ENCODE peak calls at places on chromosomes 3 and 15, in five cellular contexts. S, W, D, F and A are unnamed samples.

GRCh38 chr3:65712156-65712555 is 326.6 kb downstream of the MAGI1 start:
- DNase-seq in D (no peak), F (no peak), W (no peak), S (no peak), A (no peak)

GRCh38 chr3:13657660-13658435 is 108.9 kb downstream of the FBLN2 start:
- DNase-seq in D (peak), F (peak), W (peak), S (no peak), A (peak)

GRCh38 chr3:64291956-64292355 is 66.7 kb upstream of the PRICKLE2 start:
- DNase-seq in F (peak), D (peak), S (no peak), W (no peak), A (no peak)

GRCh38 chr15:90540768-90541167 is 11.0 kb downstream of the CRTC3 start:
- DNase-seq in D (no peak), S (no peak), F (no peak), W (no peak), A (no peak)

GRCh38 chr15:88663216-88663615 is 24.4 kb downstream of the ISG20 start:
- DNase-seq in F (no peak), S (no peak), D (no peak), W (peak), A (no peak)

GRCh38 chr15:39426552-39427532 is 154.0 kb upstream of the THBS1 start:
- DNase-seq in F (peak), D (peak), W (no peak), S (no peak), A (no peak)

GRCh38 chr15:70376929-70377691 is 279.4 kb upstream of the TLE3 start:
- DNase-seq in W (peak), D (peak), F (peak), S (no peak), A (peak)

GRCh38 chr3:159764211-159765024 is 224.2 kb upstream of the IL12A start:
- DNase-seq in W (peak), D (peak), F (peak), S (peak), A (no peak)

GRCh38 chr3:50607271-50608091 is 4.1 kb downstream of the CISH start:
- DNase-seq in W (no peak), D (no peak), F (no peak), S (no peak), A (no peak)

GRCh38 chr3:148601766-148602685 is 95.7 kb upstream of the AGTR1 start:
- DNase-seq in S (no peak), D (peak), W (no peak), F (peak), A (no peak)

GRCh38 chr15:25905140-25905539 is 42.0 kb upstream of the ATP10A start:
- DNase-seq in S (no peak), F (no peak), D (no peak), W (no peak), A (no peak)

GRCh38 chr15:86432861-86433260 is 353.2 kb downstream of the AGBL1 start:
- DNase-seq in W (no peak), F (no peak), S (no peak), D (peak), A (no peak)

GRCh38 chr3:100802126-100802525 is 92.8 kb downstream of the TFG start:
- DNase-seq in D (peak), F (no peak), S (no peak), W (no peak), A (no peak)

GRCh38 chr3:120489421-120489820 is 38.6 kb upstream of the FSTL1 start:
- DNase-seq in D (no peak), S (no peak), W (no peak), F (no peak), A (no peak)

GRCh38 chr3:83926291-83926690 is 1032.5 kb upstream of the CADM2 start:
- DNase-seq in S (no peak), F (no peak), W (no peak), D (no peak), A (no peak)

GRCh38 chr3:159620281-159620680 is 368.4 kb upstream of the IL12A start:
- DNase-seq in W (no peak), D (no peak), F (peak), S (no peak), A (no peak)

GRCh38 chr15:62089616-62090015 is 22.8 kb downstream of the C2CD4A start:
- DNase-seq in D (no peak), S (no peak), W (no peak), F (no peak), A (no peak)

GRCh38 chr15:73914145-73914544 is 12.1 kb upstream of the LOXL1 start:
- DNase-seq in S (no peak), D (no peak), W (no peak), F (no peak), A (no peak)

GRCh38 chr3:71070497-71071465 is 512.7 kb downstream of the FOXP1 start:
- DNase-seq in D (peak), S (no peak), W (no peak), F (peak), A (no peak)
- H2BK120ac ChIP-seq in D (no peak), S (no peak), W (no peak), F (no peak), A (no peak)

GRCh38 chr15:54962637-54963036 is 234.1 kb downstream of the RSL24D1 start:
- DNase-seq in W (no peak), S (no peak), F (no peak), D (no peak), A (no peak)
- H2BK12ac ChIP-seq in W (no peak), S (no peak), F (no peak), D (no peak), A (no peak)

DNA sequence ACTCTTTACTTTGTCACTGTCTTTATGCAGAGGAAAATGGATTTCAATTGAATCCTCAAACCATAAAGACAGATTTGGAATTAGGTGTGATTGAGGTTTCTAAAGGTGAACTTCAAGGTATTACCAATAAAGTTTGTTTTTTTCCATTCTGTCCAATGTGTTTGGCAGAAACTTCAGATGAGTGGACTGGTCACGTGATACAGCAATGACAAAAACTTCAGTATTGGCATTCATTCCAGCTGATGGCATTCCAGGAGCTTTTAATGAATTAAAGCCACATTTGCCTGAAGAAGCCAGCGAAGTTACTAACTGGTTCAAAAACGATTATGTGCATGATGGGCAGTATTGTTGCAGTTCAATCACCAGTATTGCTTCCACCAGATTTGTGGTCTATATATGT is 4.5 kb upstream of the MASP1 start:
- DNase-seq in W (no peak), F (no peak), S (no peak), D (no peak), A (no peak)
- H2BK120ac ChIP-seq in W (no peak), F (no peak), S (no peak), D (no peak), A (no peak)

GRCh38 chr3:30858894-30859389 is 35.5 kb downstream of the GADL1 start:
- DNase-seq in F (no peak), W (no peak), S (no peak), D (no peak), A (no peak)
- H2BK12ac ChIP-seq in F (no peak), W (no peak), S (no peak), D (no peak), A (no peak)

GRCh38 chr3:21919383-21919782 is 168.4 kb upstream of the ZNF385D start:
- DNase-seq in W (no peak), S (no peak), D (no peak), F (no peak), A (no peak)
- H2BK120ac ChIP-seq in W (no peak), S (no peak), D (no peak), F (no peak), A (no peak)

GRCh38 chr15:31511707-31512310 is 185.2 kb downstream of the KLF13 start:
- DNase-seq in F (peak), D (no peak), S (no peak), W (no peak), A (peak)
- H2BK12ac ChIP-seq in F (no peak), D (no peak), S (no peak), W (no peak), A (no peak)

GRCh38 chr3:155481089-155481488 is 187.6 kb upstream of the STRIT1 start:
- DNase-seq in D (no peak), W (no peak), F (no peak), S (no peak), A (no peak)

GRCh38 chr3:155491696-155492095 is 198.2 kb upstream of the STRIT1 start:
- DNase-seq in W (no peak), S (no peak), F (no peak), D (no peak), A (no peak)

DNA sequence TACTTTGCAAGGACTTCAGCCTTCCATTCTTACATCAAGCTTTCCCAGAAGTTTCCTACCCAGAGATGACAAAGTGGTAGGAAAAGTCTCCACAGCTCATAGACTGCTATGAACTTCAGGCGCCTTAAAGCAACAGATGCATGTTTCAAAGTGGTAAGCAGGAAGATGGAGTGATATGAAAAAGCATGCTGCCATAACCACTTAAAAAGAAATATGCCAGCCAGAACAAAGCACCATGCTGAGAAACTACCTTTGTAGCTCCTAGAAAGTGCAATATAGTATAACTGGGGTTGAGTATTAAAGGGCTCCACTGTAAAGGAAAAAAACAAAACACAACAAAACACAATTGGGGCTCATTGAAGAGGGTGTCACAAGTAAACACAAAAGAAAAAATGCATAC is 192.4 kb upstream of the STRIT1 start:
- DNase-seq in F (no peak), S (no peak), D (no peak), W (no peak), A (no peak)
- H2BK120ac ChIP-seq in F (no peak), S (no peak), D (no peak), W (no peak), A (no peak)